ENCODE peak calls at places on chromosomes 4 and X, in five cellular contexts. E is progenitor cell of endocrine pancreas, C is transverse colon, N is GM13977, H is fibroblast of pulmonary artery. U is an unnamed sample.

GRCh38 chrX:24156177-24156576 is 6.6 kb downstream of the ZFX start:
- DNase-seq in H (no peak), E (no peak), N (no peak), C (no peak), U (no peak)

GRCh38 chr4:81595287-81595686 is 123.6 kb upstream of the RASGEF1B start:
- DNase-seq in E (no peak), N (no peak), H (no peak), C (no peak), U (no peak)

GRCh38 chrX:128106630-128107029 is 54.4 kb upstream of the ACTRT1 start:
- DNase-seq in H (no peak), N (peak), C (no peak), E (no peak), U (no peak)

GRCh38 chrX:9677098-9677739 is 88.4 kb downstream of the GPR143 start:
- DNase-seq in C (peak), E (no peak), N (peak), H (peak), U (no peak)

GRCh38 chr4:129355529-129355928 is 259.6 kb downstream of the C4orf33 start:
- DNase-seq in E (no peak), H (peak), C (no peak), N (no peak), U (no peak)

GRCh38 chr4:73446336-73446938 is 10.4 kb downstream of the AFP start:
- DNase-seq in H (peak), E (no peak), N (peak), C (no peak), U (no peak)

GRCh38 chr4:118417325-118417724 is 64.5 kb upstream of the PRSS12 start:
- DNase-seq in N (no peak), C (no peak), E (no peak), H (no peak), U (no peak)

GRCh38 chrX:15686818-15687685 is 22.4 kb upstream of the CLTRN start:
- DNase-seq in H (peak), N (peak), E (peak), C (peak), U (no peak)

GRCh38 chr4:134762053-134762452 is 560.5 kb upstream of the PABPC4L start:
- DNase-seq in N (no peak), C (no peak), H (no peak), E (no peak), U (no peak)

GRCh38 chrX:130772313-130773140 is 130.5 kb downstream of the ENOX2 start:
- DNase-seq in C (no peak), H (peak), N (no peak), E (no peak), U (no peak)

GRCh38 chr4:150257338-150257737 is 179.1 kb downstream of the DCLK2 start:
- DNase-seq in H (no peak), N (no peak), E (no peak), C (peak), U (no peak)

GRCh38 chrX:110015027-110015426 is 12.1 kb downstream of the TMEM164 start:
- DNase-seq in E (no peak), C (no peak), N (no peak), H (peak), U (no peak)

GRCh38 chrX:57952320-57952678 is 42.0 kb upstream of the ZXDA start:
- DNase-seq in N (no peak), C (no peak), H (no peak), E (no peak), U (no peak)

GRCh38 chr4:174260099-174260498 is 23.4 kb downstream of the FBXO8 start:
- DNase-seq in E (no peak), C (no peak), H (peak), N (no peak), U (no peak)

GRCh38 chrX:100870527-100870926 is 3.6 kb downstream of the NOX1 start:
- DNase-seq in E (no peak), H (no peak), N (no peak), C (no peak), U (no peak)

GRCh38 chr4:14726441-14727405 is 275.6 kb upstream of the CPEB2 start:
- DNase-seq in C (peak), N (no peak), H (peak), E (no peak), U (no peak)

GRCh38 chr4:118759481-118759880 is 74.3 kb downstream of the METTL14 start:
- DNase-seq in C (no peak), N (no peak), H (no peak), E (no peak), U (no peak)